ENCODE peak calls at places on chromosomes 4 and X, in four cellular contexts. O is AG20443, N is activated T-cell treated with anti-CD3 and anti-CD28 coated beads for 1 hour, Q is endothelial cell. T is an unnamed sample.

GRCh38 chr4:10383417-10383816 is 73.8 kb downstream of the ZNF518B start:
- DNase-seq in O (no peak), N (no peak), Q (no peak), T (no peak)

GRCh38 chr4:4689694-4690440 is 148.0 kb upstream of the STX18 start:
- DNase-seq in O (no peak), N (no peak), Q (no peak), T (no peak)

GRCh38 chr4:154312246-154312645 is 179.4 kb downstream of the DCHS2 start:
- DNase-seq in O (no peak), N (no peak), Q (no peak), T (no peak)

GRCh38 chrX:152871260-152871659 is 26.6 kb upstream of the ZNF185 start:
- DNase-seq in O (no peak), N (no peak), Q (no peak), T (no peak)

GRCh38 chr4:38740303-38740702 is 42.5 kb downstream of the TLR10 start:
- DNase-seq in O (no peak), N (no peak), Q (no peak), T (no peak)

GRCh38 chr4:98262431-98262830 is 1.2 kb downstream of the RAP1GDS1 start:
- DNase-seq in O (no peak), N (no peak), Q (no peak), T (no peak)

GRCh38 chr4:26753642-26754041 is 107.0 kb upstream of the STIM2 start:
- DNase-seq in O (no peak), N (no peak), Q (no peak), T (peak)

GRCh38 chr4:33107813-33108212 is 2387.6 kb downstream of the PCDH7 start:
- DNase-seq in O (peak), N (no peak), Q (no peak), T (no peak)

GRCh38 chrX:40152706-40153334 is 55.1 kb upstream of the BCOR start:
- DNase-seq in O (peak), N (no peak), Q (no peak), T (no peak)

GRCh38 chr4:100095729-100096595 is 94.3 kb downstream of the DDIT4L start:
- DNase-seq in O (peak), N (peak), Q (peak), T (peak)

GRCh38 chr4:6703786-6704185 is 5.9 kb downstream of the MRFAP1L1 start:
- DNase-seq in O (no peak), N (no peak), Q (no peak), T (no peak)

GRCh38 chr4:80142396-80143304 is 54.7 kb upstream of the PRDM8 start:
- DNase-seq in O (no peak), N (no peak), Q (no peak), T (no peak)

GRCh38 chrX:71298119-71298518 is 3.4 kb upstream of the ITGB1BP2 start:
- DNase-seq in O (no peak), N (no peak), Q (no peak), T (no peak)

T was measured in HEK293T.